ENCODE peak calls at places on chromosomes 6 and 20, in ten cellular contexts. R is ovary, Z is colonic mucosa, A is sigmoid colon, L is psoas muscle, G is caudate nucleus, N is stomach, O is cardiac muscle cell, B is body of pancreas, V is lower lobe of right lung. H is an unnamed sample.
A peak's percentile ranks its signal among the peaks of the same experiment; 100 is the strongest.

GRCh38 chr6:146546440-146546839 is 2.8 kb downstream of the RAB32 start:
- DNase-seq in R (peak; percentile 30), Z (no peak), A (no peak), L (no peak), G (no peak), N (no peak), O (no peak), B (peak; percentile 36), V (no peak), H (no peak)

GRCh38 chr6:34654061-34654460 is 42.5 kb downstream of the ILRUN start:
- DNase-seq in R (no peak), Z (no peak), A (no peak), L (no peak), G (no peak), N (no peak), O (no peak), B (no peak), V (no peak), H (no peak)

GRCh38 chr6:116511424-116512131 is at the start of gene CALHM5:
- DNase-seq in R (peak; percentile 48), Z (peak; percentile 24), A (peak; percentile 72), L (peak; percentile 59), G (no peak), N (no peak), O (peak; percentile 28), B (peak; percentile 28), V (no peak), H (no peak)

GRCh38 chr6:98486052-98486451 is 348.3 kb upstream of the POU3F2 start:
- DNase-seq in R (no peak), Z (no peak), A (no peak), L (no peak), G (no peak), N (no peak), O (peak; percentile 17), B (no peak), V (no peak), H (peak; percentile 15)

GRCh38 chr20:35739294-35740163 is 2.5 kb downstream of the RBM39 start:
- DNase-seq in R (no peak), Z (no peak), A (no peak), L (no peak), G (no peak), N (no peak), O (no peak), B (no peak), V (no peak), H (no peak)

GRCh38 chr6:130928993-130929678 is 101.9 kb downstream of the SMLR1 start:
- DNase-seq in R (no peak), Z (no peak), A (no peak), L (no peak), G (no peak), N (no peak), O (no peak), B (no peak), V (no peak), H (no peak)

GRCh38 chr6:159540152-159540551 is 152.9 kb downstream of the SOD2 start:
- DNase-seq in R (no peak), Z (no peak), A (no peak), L (no peak), G (no peak), N (no peak), O (no peak), B (no peak), V (no peak), H (no peak)

GRCh38 chr6:139779988-139780774 is 405.7 kb upstream of the CITED2 start:
- DNase-seq in R (no peak), Z (no peak), A (no peak), L (no peak), G (no peak), N (no peak), O (no peak), B (peak; percentile 12), V (no peak), H (no peak)

GRCh38 chr6:169592558-169592957 is 109.3 kb downstream of the WDR27 start:
- DNase-seq in R (no peak), Z (no peak), A (no peak), L (no peak), G (no peak), N (no peak), O (no peak), B (no peak), V (no peak), H (no peak)

GRCh38 chr20:25045343-25045712 is 12.6 kb downstream of the ACSS1 start:
- DNase-seq in R (no peak), Z (no peak), A (peak; percentile 58), L (peak; percentile 66), G (no peak), N (peak; percentile 22), O (no peak), B (no peak), V (peak; percentile 24), H (peak; percentile 39)
- H3K27ac ChIP-seq in R (no peak overlapping the region), Z (no peak overlapping the region), A (no peak overlapping the region), L (peak overlapping the region; percentile 89), G (peak overlapping the region; percentile 82), N (no peak overlapping the region), O (no peak overlapping the region), B (peak overlapping the region; percentile 82), V (no peak overlapping the region), H (peak overlapping the region; percentile 98)

GRCh38 chr6:165551828-165552227 is 111.2 kb downstream of the PDE10A start:
- DNase-seq in R (no peak), Z (no peak), A (no peak), L (no peak), G (no peak), N (no peak), O (no peak), B (no peak), V (no peak), H (no peak)
- H3K27ac ChIP-seq in R (no peak overlapping the region), Z (no peak overlapping the region), A (no peak overlapping the region), L (no peak overlapping the region), G (no peak overlapping the region), N (no peak overlapping the region), O (no peak overlapping the region), B (no peak overlapping the region), V (no peak overlapping the region), H (no peak overlapping the region)

DNA sequence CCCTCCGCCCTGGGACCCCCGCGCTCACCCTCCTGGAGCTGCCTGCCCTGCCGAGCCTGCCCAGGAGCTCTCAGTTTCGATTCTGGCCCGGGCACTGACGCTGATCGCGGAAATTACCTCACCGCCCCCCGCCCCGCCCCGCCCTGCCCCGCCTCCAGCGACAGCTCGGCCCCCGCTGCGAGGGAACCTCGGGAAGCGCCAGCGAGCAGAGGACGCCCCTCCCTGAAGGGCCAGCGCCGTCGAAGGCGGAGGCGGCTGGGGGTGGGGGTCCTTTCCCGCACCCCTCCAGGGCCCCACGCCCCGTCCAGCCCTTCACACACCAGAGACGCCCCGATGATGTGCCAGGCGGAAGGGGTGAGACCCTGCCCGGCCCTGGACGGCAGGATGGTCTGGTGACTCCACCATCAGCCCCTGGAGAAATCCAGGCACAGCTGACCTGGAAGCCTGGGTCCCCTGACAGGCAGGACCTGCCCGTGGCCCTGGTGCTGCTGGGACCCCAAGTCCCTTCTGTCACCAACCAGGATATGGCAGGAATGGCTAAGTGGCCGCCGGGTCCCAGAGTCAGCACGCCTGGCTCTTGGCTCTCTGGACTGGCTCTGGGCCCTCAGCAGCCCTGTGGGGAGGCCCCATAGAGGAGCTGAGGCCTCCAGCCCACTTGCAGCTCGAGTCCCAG is at the start of gene HELZ2:
- DNase-seq in R (peak; percentile 82), Z (peak; percentile 86), A (peak; percentile 90), L (peak; percentile 82), G (no peak), N (peak; percentile 87), O (peak; percentile 78), B (peak; percentile 84), V (peak; percentile 86), H (no peak)
- H3K27ac ChIP-seq in R (no peak within 1 kb of the TSS), Z (peak within 1 kb of the TSS; percentile 64), A (peak within 1 kb of the TSS; percentile 80), L (peak within 1 kb of the TSS; percentile 60), G (no peak within 1 kb of the TSS), N (peak within 1 kb of the TSS; percentile 93), O (no peak within 1 kb of the TSS), B (peak within 1 kb of the TSS; percentile 73), V (peak within 1 kb of the TSS; percentile 94), H (peak within 1 kb of the TSS; percentile 35)

DNA sequence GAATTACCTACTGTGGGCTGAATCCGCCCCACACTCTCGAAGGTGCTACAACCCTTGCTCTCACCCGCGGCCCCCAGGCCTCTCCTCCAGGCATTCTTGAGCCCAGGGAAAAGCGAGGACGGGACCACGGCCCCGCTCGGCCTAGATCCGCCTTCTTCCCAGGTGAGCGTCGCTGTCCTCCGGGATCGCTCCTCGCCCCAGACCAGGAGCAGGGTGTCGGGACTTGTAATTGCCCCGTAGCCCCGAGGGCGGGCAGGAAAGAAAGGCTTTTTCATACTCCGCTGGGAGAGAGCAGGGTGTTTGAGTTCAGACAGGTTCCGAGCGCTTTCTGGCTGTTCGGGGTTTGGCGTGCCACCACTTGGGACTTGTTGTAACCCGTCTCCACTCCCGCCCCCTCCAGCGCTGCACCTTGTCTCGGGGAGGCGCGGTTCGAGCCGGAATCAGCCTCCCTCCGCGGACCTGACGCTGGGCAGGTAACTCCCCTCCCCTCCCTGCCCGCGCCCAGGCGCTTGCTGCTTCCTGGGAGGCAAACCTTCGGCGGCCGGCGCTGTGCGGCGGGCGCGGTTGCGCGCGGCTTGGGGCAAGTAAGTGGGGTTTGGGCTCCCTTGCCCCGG is at the start of gene FAM83B:
- DNase-seq in R (no peak), Z (peak; percentile 88), A (no peak), L (peak; percentile 57), G (no peak), N (peak; percentile 77), O (peak; percentile 52), B (peak; percentile 78), V (peak; percentile 56), H (no peak)
- H3K27ac ChIP-seq in R (no peak within 1 kb of the TSS), Z (peak within 1 kb of the TSS; percentile 88), A (no peak within 1 kb of the TSS), L (peak within 1 kb of the TSS; percentile 36), G (no peak within 1 kb of the TSS), N (peak within 1 kb of the TSS; percentile 83), O (no peak within 1 kb of the TSS), B (peak within 1 kb of the TSS; percentile 85), V (no peak within 1 kb of the TSS), H (no peak within 1 kb of the TSS)

GRCh38 chr20:31693402-31693801 is 29.3 kb downstream of the BCL2L1 start:
- DNase-seq in R (no peak), Z (no peak), A (no peak), L (no peak), G (no peak), N (no peak), O (no peak), B (no peak), V (no peak), H (no peak)
- H3K27ac ChIP-seq in R (no peak overlapping the region), Z (no peak overlapping the region), A (no peak overlapping the region), L (no peak overlapping the region), G (no peak overlapping the region), N (peak overlapping the region; percentile 88), O (no peak overlapping the region), B (no peak overlapping the region), V (no peak overlapping the region), H (no peak overlapping the region)

DNA sequence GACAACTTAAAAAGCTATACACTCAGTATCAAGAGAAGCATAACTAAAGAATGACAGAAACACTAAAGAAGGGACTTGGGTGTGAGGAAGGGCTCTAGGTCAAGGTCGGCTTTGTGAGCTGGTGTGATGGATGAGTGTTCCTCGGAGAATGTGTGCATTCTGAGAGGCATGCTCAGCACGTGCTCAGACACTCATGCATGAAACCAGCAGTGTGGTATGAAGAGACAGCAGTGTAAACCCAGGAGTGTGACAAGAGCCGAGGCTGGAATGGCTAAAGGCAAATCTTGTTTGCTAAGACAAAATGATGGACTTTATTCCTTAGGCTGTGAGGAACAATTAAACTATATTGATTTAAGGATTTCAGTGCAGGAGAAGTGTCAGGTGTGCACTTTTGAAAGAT is 107.4 kb upstream of the MAP7 start:
- DNase-seq in R (no peak), Z (peak; percentile 27), A (no peak), L (no peak), G (no peak), N (no peak), O (no peak), B (no peak), V (no peak), H (no peak)
- H3K27ac ChIP-seq in R (no peak overlapping the region), Z (no peak overlapping the region), A (no peak overlapping the region), L (no peak overlapping the region), G (no peak overlapping the region), N (no peak overlapping the region), O (no peak overlapping the region), B (peak overlapping the region; percentile 17), V (no peak overlapping the region), H (no peak overlapping the region)

H was measured in dorsolateral prefrontal cortex.